ENCODE peak calls at places on chromosome 15, in six cellular contexts. One of them, this sample, is unnamed.

GRCh38 chr15:89391685-89392257 is 57.1 kb upstream of the POLG start:
- DNase-seq in H7: no peak
- DNase-seq in amygdala: no peak
- DNase-seq in T-helper 1 cell: no peak
- DNase-seq in RPMI7951: no peak
- DNase-seq in activated CD4-positive, alpha-beta T cell treated with anti-CD3 and anti-CD28 coated beads, Interleukin-2, amount 50 U/mL, for 48 hours: no peak
- DNase-seq in this sample: no peak

GRCh38 chr15:46815765-46816164 is 901.5 kb upstream of the SEMA6D start:
- DNase-seq in H7: no peak
- DNase-seq in T-helper 1 cell: no peak
- DNase-seq in activated CD4-positive, alpha-beta T cell treated with anti-CD3 and anti-CD28 coated beads, Interleukin-2, amount 50 U/mL, for 48 hours: no peak
- DNase-seq in RPMI7951: peak
- DNase-seq in amygdala: peak
- DNase-seq in this sample: no peak

GRCh38 chr15:40846846-40847224 is 3.0 kb downstream of the SPINT1 start:
- DNase-seq in T-helper 1 cell: no peak
- DNase-seq in activated CD4-positive, alpha-beta T cell treated with anti-CD3 and anti-CD28 coated beads, Interleukin-2, amount 50 U/mL, for 48 hours: no peak
- DNase-seq in amygdala: no peak
- DNase-seq in RPMI7951: no peak
- DNase-seq in H7: no peak
- DNase-seq in this sample: no peak

GRCh38 chr15:71325461-71325860 is 210.2 kb downstream of the THSD4 start:
- DNase-seq in activated CD4-positive, alpha-beta T cell treated with anti-CD3 and anti-CD28 coated beads, Interleukin-2, amount 50 U/mL, for 48 hours: no peak
- DNase-seq in H7: no peak
- DNase-seq in T-helper 1 cell: no peak
- DNase-seq in RPMI7951: peak
- DNase-seq in amygdala: no peak
- DNase-seq in this sample: no peak

GRCh38 chr15:25860885-25861866 is 2.0 kb downstream of the ATP10A start:
- DNase-seq in T-helper 1 cell: no peak
- DNase-seq in H7: no peak
- DNase-seq in activated CD4-positive, alpha-beta T cell treated with anti-CD3 and anti-CD28 coated beads, Interleukin-2, amount 50 U/mL, for 48 hours: no peak
- DNase-seq in RPMI7951: no peak
- DNase-seq in amygdala: no peak
- DNase-seq in this sample: no peak

GRCh38 chr15:86630946-86631345 is 551.3 kb downstream of the AGBL1 start:
- DNase-seq in RPMI7951: no peak
- DNase-seq in T-helper 1 cell: no peak
- DNase-seq in H7: no peak
- DNase-seq in activated CD4-positive, alpha-beta T cell treated with anti-CD3 and anti-CD28 coated beads, Interleukin-2, amount 50 U/mL, for 48 hours: no peak
- DNase-seq in amygdala: no peak
- DNase-seq in this sample: no peak

GRCh38 chr15:41169784-41170183 is 53.7 kb upstream of the INO80 start:
- DNase-seq in H7: no peak
- DNase-seq in amygdala: no peak
- DNase-seq in activated CD4-positive, alpha-beta T cell treated with anti-CD3 and anti-CD28 coated beads, Interleukin-2, amount 50 U/mL, for 48 hours: no peak
- DNase-seq in RPMI7951: no peak
- DNase-seq in T-helper 1 cell: no peak
- DNase-seq in this sample: no peak

GRCh38 chr15:74050127-74050526 is 32.2 kb downstream of the GOLGA6A start:
- DNase-seq in T-helper 1 cell: no peak
- DNase-seq in amygdala: no peak
- DNase-seq in activated CD4-positive, alpha-beta T cell treated with anti-CD3 and anti-CD28 coated beads, Interleukin-2, amount 50 U/mL, for 48 hours: no peak
- DNase-seq in RPMI7951: peak
- DNase-seq in H7: no peak
- DNase-seq in this sample: no peak

GRCh38 chr15:63044645-63045437 is 2.3 kb downstream of the TPM1 start:
- DNase-seq in amygdala: no peak
- DNase-seq in H7: peak
- DNase-seq in activated CD4-positive, alpha-beta T cell treated with anti-CD3 and anti-CD28 coated beads, Interleukin-2, amount 50 U/mL, for 48 hours: no peak
- DNase-seq in RPMI7951: peak
- DNase-seq in T-helper 1 cell: no peak
- DNase-seq in this sample: peak

GRCh38 chr15:69861331-69862171 is 236.2 kb downstream of the TLE3 start:
- DNase-seq in amygdala: no peak
- DNase-seq in H7: no peak
- DNase-seq in RPMI7951: no peak
- DNase-seq in activated CD4-positive, alpha-beta T cell treated with anti-CD3 and anti-CD28 coated beads, Interleukin-2, amount 50 U/mL, for 48 hours: no peak
- DNase-seq in T-helper 1 cell: no peak
- DNase-seq in this sample: no peak

GRCh38 chr15:98428253-98428989 is 219.9 kb upstream of the IGF1R start:
- DNase-seq in activated CD4-positive, alpha-beta T cell treated with anti-CD3 and anti-CD28 coated beads, Interleukin-2, amount 50 U/mL, for 48 hours: peak
- DNase-seq in RPMI7951: peak
- DNase-seq in T-helper 1 cell: peak
- DNase-seq in H7: peak
- DNase-seq in amygdala: peak
- DNase-seq in this sample: peak

GRCh38 chr15:72341361-72341760 is 21.4 kb upstream of the CELF6 start:
- DNase-seq in T-helper 1 cell: no peak
- DNase-seq in H7: peak
- DNase-seq in activated CD4-positive, alpha-beta T cell treated with anti-CD3 and anti-CD28 coated beads, Interleukin-2, amount 50 U/mL, for 48 hours: no peak
- DNase-seq in RPMI7951: peak
- DNase-seq in amygdala: no peak
- DNase-seq in this sample: peak

GRCh38 chr15:27878841-27879240 is 220.3 kb downstream of the OCA2 start:
- DNase-seq in H7: no peak
- DNase-seq in activated CD4-positive, alpha-beta T cell treated with anti-CD3 and anti-CD28 coated beads, Interleukin-2, amount 50 U/mL, for 48 hours: no peak
- DNase-seq in RPMI7951: no peak
- DNase-seq in T-helper 1 cell: no peak
- DNase-seq in amygdala: no peak
- DNase-seq in this sample: no peak

GRCh38 chr15:85307687-85308045 is 72.7 kb upstream of the AKAP13 start:
- DNase-seq in T-helper 1 cell: no peak
- DNase-seq in RPMI7951: no peak
- DNase-seq in H7: no peak
- DNase-seq in amygdala: no peak
- DNase-seq in activated CD4-positive, alpha-beta T cell treated with anti-CD3 and anti-CD28 coated beads, Interleukin-2, amount 50 U/mL, for 48 hours: no peak
- DNase-seq in this sample: no peak

GRCh38 chr15:69994429-69995201 is 103.1 kb downstream of the TLE3 start:
- DNase-seq in RPMI7951: no peak
- DNase-seq in activated CD4-positive, alpha-beta T cell treated with anti-CD3 and anti-CD28 coated beads, Interleukin-2, amount 50 U/mL, for 48 hours: no peak
- DNase-seq in H7: no peak
- DNase-seq in T-helper 1 cell: no peak
- DNase-seq in amygdala: no peak
- DNase-seq in this sample: no peak

GRCh38 chr15:31344824-31345605 is 18.4 kb downstream of the KLF13 start:
- DNase-seq in amygdala: no peak
- DNase-seq in T-helper 1 cell: no peak
- DNase-seq in activated CD4-positive, alpha-beta T cell treated with anti-CD3 and anti-CD28 coated beads, Interleukin-2, amount 50 U/mL, for 48 hours: peak
- DNase-seq in H7: no peak
- DNase-seq in RPMI7951: no peak
- DNase-seq in this sample: no peak

GRCh38 chr15:59298255-59298856 is 74.3 kb downstream of the MYO1E start:
- DNase-seq in amygdala: no peak
- DNase-seq in T-helper 1 cell: no peak
- DNase-seq in H7: no peak
- DNase-seq in activated CD4-positive, alpha-beta T cell treated with anti-CD3 and anti-CD28 coated beads, Interleukin-2, amount 50 U/mL, for 48 hours: peak
- DNase-seq in RPMI7951: peak
- DNase-seq in this sample: no peak

GRCh38 chr15:73046073-73046472 is 6.2 kb upstream of the NEO1 start:
- DNase-seq in H7: no peak
- DNase-seq in amygdala: no peak
- DNase-seq in activated CD4-positive, alpha-beta T cell treated with anti-CD3 and anti-CD28 coated beads, Interleukin-2, amount 50 U/mL, for 48 hours: no peak
- DNase-seq in T-helper 1 cell: no peak
- DNase-seq in RPMI7951: no peak
- DNase-seq in this sample: no peak

This sample was measured in neuronal stem cell.